ENCODE peak calls at places on chromosomes 2 and 18, in five cellular contexts. V, N, O, Y and M are unnamed samples.

GRCh38 chr2:75562513-75562864 is 1.8 kb upstream of the EVA1A start:
- DNase-seq in V (no peak), N (no peak), O (no peak), Y (no peak), M (no peak)

GRCh38 chr18:27712066-27712465 is 464.9 kb downstream of the CDH2 start:
- DNase-seq in V (peak; percentile 12), N (no peak), O (no peak), Y (peak; percentile 33), M (no peak)

GRCh38 chr2:235595420-235596010 is 101.7 kb downstream of the AGAP1 start:
- DNase-seq in V (peak; percentile 75), N (peak; percentile 76), O (peak; percentile 71), Y (peak; percentile 69), M (peak; percentile 71)

GRCh38 chr18:59878644-59879043 is 21.2 kb upstream of the PMAIP1 start:
- DNase-seq in V (no peak), N (no peak), O (no peak), Y (no peak), M (no peak)

GRCh38 chr2:108139521-108139920 is 100.2 kb upstream of the SULT1C3 start:
- DNase-seq in V (peak; percentile 47), N (no peak), O (no peak), Y (no peak), M (no peak)

GRCh38 chr18:26052497-26052896 is 37.9 kb downstream of the SS18 start:
- DNase-seq in V (no peak), N (no peak), O (no peak), Y (no peak), M (no peak)

GRCh38 chr2:105600602-105600948 is 144.1 kb upstream of the NCK2 start:
- DNase-seq in V (no peak), N (no peak), O (no peak), Y (no peak), M (no peak)

GRCh38 chr18:64244571-64244970 is 95.7 kb upstream of the LINC00305 start:
- DNase-seq in V (peak; percentile 78), N (no peak), O (no peak), Y (peak; percentile 58), M (no peak)

GRCh38 chr2:33190393-33190937 is 243.7 kb downstream of the LTBP1 start:
- DNase-seq in V (peak; percentile 88), N (no peak), O (no peak), Y (no peak), M (no peak)

GRCh38 chr2:233855345-233855744 is 1.0 kb upstream of the HJURP start:
- DNase-seq in V (no peak), N (no peak), O (no peak), Y (no peak), M (no peak)

DNA sequence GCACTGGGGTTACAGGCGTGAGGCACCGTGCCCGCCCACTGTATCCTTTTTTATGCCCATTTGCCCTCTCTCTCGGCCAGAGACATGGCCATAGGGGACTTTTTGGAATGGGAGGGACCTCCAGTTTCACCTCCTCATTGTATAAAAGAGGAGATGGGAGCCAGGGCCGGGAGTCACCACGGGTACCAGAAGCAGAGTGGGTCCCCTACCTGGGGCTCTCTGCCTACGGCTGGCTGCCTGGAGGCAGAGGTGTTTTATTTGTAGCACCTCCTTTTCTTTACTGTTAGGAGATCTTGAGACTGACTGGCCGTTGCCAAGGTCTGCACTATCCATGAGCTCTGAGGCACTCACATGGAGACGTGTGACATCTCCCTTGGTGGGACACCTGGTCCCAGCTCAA is 162.8 kb downstream of the LDLRAD4 start:
- DNase-seq in V (no peak), N (no peak), O (no peak), Y (no peak), M (no peak)
- H3K4me3 ChIP-seq in V (no peak overlapping the region), N (peak overlapping the region; percentile 20), O (no peak overlapping the region), Y (no peak overlapping the region), M (no peak overlapping the region)

GRCh38 chr2:96893289-96894150 is 23.6 kb upstream of the SEMA4C start:
- DNase-seq in V (no peak), N (no peak), O (no peak), Y (no peak), M (no peak)
- H3K4me3 ChIP-seq in V (no peak overlapping the region), N (no peak overlapping the region), O (no peak overlapping the region), Y (no peak overlapping the region), M (no peak overlapping the region)

GRCh38 chr2:147198651-147199171 is 646.1 kb upstream of the ACVR2A start:
- DNase-seq in V (peak; percentile 75), N (no peak), O (no peak), Y (no peak), M (no peak)

DNA sequence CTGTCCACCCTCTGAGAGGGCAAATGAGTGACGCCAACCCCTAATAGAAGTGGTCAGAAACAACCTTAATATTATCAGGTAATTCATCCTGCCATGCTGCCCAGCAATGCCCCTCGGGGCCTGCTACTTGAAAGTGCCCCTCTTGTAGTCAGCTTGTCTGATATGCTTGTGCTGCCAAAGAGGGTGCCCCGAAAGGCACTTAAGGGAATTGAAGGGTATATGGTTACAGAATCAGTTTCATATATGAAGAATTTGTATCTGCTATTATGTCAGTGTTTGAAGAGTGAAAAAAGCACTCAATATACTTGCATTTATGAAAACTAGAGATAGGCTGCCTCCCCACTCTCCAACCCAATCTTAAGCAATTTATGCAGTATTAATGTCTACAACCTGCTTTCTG is 647.1 kb upstream of the ACVR2A start:
- DNase-seq in V (no peak), N (no peak), O (no peak), Y (no peak), M (no peak)
- H3K4me3 ChIP-seq in V (no peak overlapping the region), N (no peak overlapping the region), O (no peak overlapping the region), Y (no peak overlapping the region), M (no peak overlapping the region)

GRCh38 chr2:148814143-148814852 is 60.7 kb upstream of the KIF5C start:
- DNase-seq in V (no peak), N (no peak), O (no peak), Y (no peak), M (peak; percentile 31)
- H3K4me3 ChIP-seq in V (no peak overlapping the region), N (no peak overlapping the region), O (no peak overlapping the region), Y (no peak overlapping the region), M (peak overlapping the region; percentile 40)

GRCh38 chr18:54713386-54713785 is 114.9 kb upstream of the RAB27B start:
- DNase-seq in V (no peak), N (no peak), O (no peak), Y (no peak), M (no peak)

GRCh38 chr18:54716586-54716985 is 111.7 kb upstream of the RAB27B start:
- DNase-seq in V (no peak), N (no peak), O (no peak), Y (no peak), M (no peak)

GRCh38 chr18:54720590-54720989 is 107.7 kb upstream of the RAB27B start:
- DNase-seq in V (no peak), N (no peak), O (no peak), Y (no peak), M (no peak)

GRCh38 chr18:54717673-54718435 is 110.4 kb upstream of the RAB27B start:
- DNase-seq in V (peak; percentile 56), N (no peak), O (no peak), Y (no peak), M (no peak)

DNA sequence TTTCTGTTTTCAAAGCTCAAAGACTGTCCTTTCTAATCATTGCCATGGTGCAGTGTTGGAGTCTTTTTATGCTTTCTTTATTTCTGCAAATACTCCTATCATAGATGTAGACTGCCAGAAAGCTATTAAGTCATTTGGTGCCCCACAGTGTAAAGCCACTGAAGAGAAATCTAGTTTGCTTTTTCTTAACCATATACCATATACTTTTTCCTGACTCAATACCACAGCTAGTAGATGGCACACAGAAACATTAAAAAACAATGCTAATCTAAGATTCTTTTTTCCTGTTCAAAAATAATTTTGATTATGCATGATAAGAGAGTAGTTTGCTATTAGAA is 109.9 kb upstream of the RAB27B start:
- DNase-seq in V (no peak), N (no peak), O (no peak), Y (no peak), M (no peak)
- H3K4me3 ChIP-seq in V (no peak overlapping the region), N (no peak overlapping the region), O (no peak overlapping the region), Y (no peak overlapping the region), M (no peak overlapping the region)